ENCODE peak calls at places on chromosomes 12 and 14, in ten cellular contexts. K, U, Z, G, O, D, Q, P, F and N are unnamed samples.

GRCh38 chr12:84492381-84492883 is 420.2 kb downstream of the SLC6A15 start:
- DNase-seq in G (no peak), D (no peak), O (no peak), Z (no peak), U (no peak), K (no peak), P (no peak), F (no peak), Q (no peak), N (no peak)

GRCh38 chr12:85828576-85828975 is 7.6 kb downstream of the RASSF9 start:
- DNase-seq in U (no peak), Q (no peak), Z (no peak), K (no peak), P (no peak), O (no peak), G (no peak), F (no peak), D (no peak), N (no peak)

GRCh38 chr12:48045965-48046364 is 41.7 kb upstream of the COL2A1 start:
- DNase-seq in K (no peak), F (no peak), U (no peak), G (no peak), O (no peak), Z (no peak), D (no peak), P (no peak), Q (no peak), N (no peak)

GRCh38 chr14:49892301-49892635 is 614 bp upstream of the ARF6 start:
- DNase-seq in U (peak), K (peak), Q (peak), G (no peak), P (peak), Z (no peak), F (no peak), D (peak), O (no peak), N (peak)

GRCh38 chr14:73026243-73026844 is 562 bp downstream of the ZFYVE1 start:
- DNase-seq in G (no peak), O (no peak), Z (no peak), K (no peak), U (no peak), P (no peak), F (no peak), D (no peak), Q (no peak), N (peak)

GRCh38 chr12:52245259-52245961 is 12.4 kb downstream of the KRT7 start:
- DNase-seq in F (no peak), K (no peak), D (no peak), Z (no peak), Q (no peak), O (no peak), P (no peak), G (no peak), U (peak), N (no peak)

GRCh38 chr12:71392521-71393145 is 47.0 kb upstream of the LGR5 start:
- DNase-seq in O (peak), F (no peak), K (peak), Q (peak), G (no peak), P (peak), D (peak), Z (peak), U (peak), N (peak)

GRCh38 chr14:74491952-74492351 is 1.2 kb downstream of the NPC2 start:
- DNase-seq in K (peak), Z (no peak), Q (no peak), G (no peak), D (peak), F (no peak), O (no peak), U (peak), P (no peak), N (peak)

GRCh38 chr14:103401223-103402214 is 16.3 kb downstream of the MARK3 start:
- DNase-seq in Q (no peak), U (no peak), G (no peak), D (peak), P (no peak), Z (no peak), O (no peak), F (no peak), K (no peak), N (peak)

GRCh38 chr12:54060975-54061778 is 7.5 kb downstream of the HOXC4 start:
- DNase-seq in F (no peak), D (no peak), Q (no peak), G (no peak), Z (no peak), U (no peak), O (no peak), K (no peak), P (no peak), N (no peak)

GRCh38 chr12:92570056-92570753 is 132.6 kb upstream of the PLEKHG7 start:
- DNase-seq in G (peak), U (peak), Z (peak), K (peak), O (peak), Q (peak), P (peak), F (no peak), D (peak), N (peak)

GRCh38 chr14:64680013-64680674 is 24.1 kb upstream of the PLEKHG3 start:
- DNase-seq in U (peak), F (no peak), D (no peak), O (no peak), Q (no peak), G (no peak), P (no peak), Z (no peak), K (no peak), N (no peak)

GRCh38 chr14:95274283-95274682 is 45.4 kb downstream of the CLMN start:
- DNase-seq in U (no peak), K (no peak), D (no peak), F (no peak), O (no peak), G (no peak), Q (no peak), P (no peak), Z (no peak), N (no peak)

GRCh38 chr14:95273041-95273978 is 46.4 kb downstream of the CLMN start:
- DNase-seq in U (no peak), Q (no peak), D (no peak), F (no peak), G (no peak), K (peak), P (no peak), O (no peak), Z (no peak), N (no peak)

GRCh38 chr14:95272057-95272456 is 47.7 kb downstream of the CLMN start:
- DNase-seq in G (no peak), K (no peak), Z (no peak), P (no peak), O (no peak), U (peak), F (no peak), D (no peak), Q (no peak), N (no peak)

GRCh38 chr14:95275507-95275906 is 44.2 kb downstream of the CLMN start:
- DNase-seq in U (no peak), K (no peak), Q (no peak), G (no peak), Z (no peak), O (no peak), D (no peak), P (no peak), F (no peak), N (no peak)

GRCh38 chr14:95274874-95275273 is 44.8 kb downstream of the CLMN start:
- DNase-seq in P (no peak), Z (no peak), D (no peak), K (no peak), Q (no peak), G (no peak), O (no peak), U (no peak), F (no peak), N (no peak)
- TF ChIP-seq MAX in P (no peak), Z (no peak), D (no peak), K (no peak), Q (no peak), G (no peak), O (no peak), U (no peak), F (no peak), N (no peak)

GRCh38 chr12:45215419-45216296 is at the start of gene ANO6:
- DNase-seq in U (peak), Q (peak), G (peak), Z (peak), F (no peak), K (peak), O (peak), P (peak), D (peak), N (peak)
- TF ChIP-seq MAX in U (peak), Q (no peak), G (peak), Z (peak), F (peak), K (peak), O (peak), P (peak), D (peak), N (peak)

DNA sequence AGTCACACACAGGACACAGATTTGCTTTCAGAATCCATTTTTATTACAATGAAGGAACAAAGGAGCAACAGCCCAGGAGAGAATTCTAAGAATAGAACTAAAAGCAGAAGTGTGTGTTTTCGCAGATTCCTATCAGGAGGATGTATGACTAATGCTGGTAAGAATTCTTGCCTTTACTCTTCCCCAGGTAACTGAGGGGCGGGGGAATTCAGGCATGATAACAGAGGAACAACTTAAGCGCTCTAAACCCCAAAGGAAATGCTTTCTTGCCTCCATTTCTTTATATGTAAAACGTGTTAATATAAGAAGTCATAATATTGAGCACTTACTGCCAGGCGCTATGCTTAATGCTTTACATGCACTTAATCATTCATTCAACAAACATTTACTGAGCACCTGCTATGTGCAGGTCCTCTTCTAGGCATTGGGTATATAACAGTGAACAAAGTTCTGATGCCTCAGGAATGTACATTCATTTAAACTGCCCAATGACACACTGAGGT is 4.5 kb downstream of the HCAR1 start:
- DNase-seq in O (peak), Q (peak), P (no peak), G (no peak), D (peak), Z (no peak), U (peak), K (peak), F (peak), N (peak)
- TF ChIP-seq MAX in O (no peak), Q (no peak), P (no peak), G (no peak), D (no peak), Z (no peak), U (no peak), K (no peak), F (no peak), N (no peak)

GRCh38 chr12:24042651-24043050 is 93.2 kb upstream of the SOX5 start:
- DNase-seq in F (no peak), D (no peak), U (no peak), O (no peak), K (peak), P (no peak), Q (no peak), Z (no peak), G (no peak), N (no peak)

GRCh38 chr12:24038211-24038997 is 88.9 kb upstream of the SOX5 start:
- DNase-seq in G (no peak), P (no peak), F (no peak), Q (no peak), K (peak), U (no peak), D (no peak), O (no peak), Z (no peak), N (no peak)

GRCh38 chr12:24034894-24035293 is 85.4 kb upstream of the SOX5 start:
- DNase-seq in Q (no peak), F (no peak), D (no peak), Z (no peak), G (no peak), U (no peak), O (no peak), P (no peak), K (no peak), N (no peak)

GRCh38 chr12:24036438-24037204 is 87.2 kb upstream of the SOX5 start:
- DNase-seq in Q (no peak), D (no peak), P (no peak), O (no peak), Z (no peak), U (no peak), K (no peak), G (no peak), F (no peak), N (no peak)

DNA sequence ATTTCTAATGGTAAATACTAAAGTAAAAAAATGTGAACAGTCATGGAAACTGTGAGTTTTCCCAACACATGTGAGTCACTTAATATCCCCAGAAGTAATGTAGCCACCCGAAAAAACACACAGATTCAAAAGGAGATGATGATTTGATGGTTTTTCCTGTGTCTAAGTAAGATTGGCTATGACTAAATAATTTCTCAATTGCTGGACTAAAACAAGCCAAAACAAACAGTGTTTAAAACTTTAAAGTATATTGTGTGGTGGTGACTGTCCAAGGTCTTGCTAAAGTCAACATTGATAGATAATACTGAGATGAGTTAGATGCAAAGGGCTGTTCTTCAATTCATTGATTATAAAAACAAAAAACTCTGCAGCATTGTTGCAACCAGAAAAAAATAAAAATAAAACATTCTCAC is 89.6 kb upstream of the SOX5 start:
- DNase-seq in F (no peak), K (peak), G (no peak), U (peak), O (no peak), P (no peak), D (peak), Z (no peak), Q (no peak), N (no peak)
- TF ChIP-seq MAX in F (no peak), K (peak), G (no peak), U (no peak), O (no peak), P (no peak), D (no peak), Z (no peak), Q (no peak), N (no peak)

DNA sequence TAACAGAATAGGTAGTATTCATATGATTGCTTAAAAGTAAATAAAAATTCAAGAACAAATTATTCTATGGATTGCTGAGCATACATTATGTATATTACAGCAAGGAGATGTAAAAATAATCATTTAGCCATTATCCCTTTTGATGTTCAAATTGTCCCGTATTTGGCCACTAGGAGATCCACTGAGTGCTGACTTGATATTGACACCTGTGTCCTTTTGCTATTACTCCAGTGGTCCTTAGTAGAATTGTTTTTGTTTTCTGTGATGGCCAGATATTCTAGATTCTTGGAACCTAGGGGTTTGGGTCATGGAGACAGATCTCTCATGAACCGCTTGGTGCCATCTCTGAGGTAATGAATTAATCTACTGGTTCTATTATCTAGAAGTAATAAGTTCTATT is 16.8 kb downstream of the ERO1A start:
- DNase-seq in Q (no peak), F (no peak), G (no peak), K (peak), O (no peak), U (peak), Z (peak), D (no peak), P (peak), N (peak)
- TF ChIP-seq MAX in Q (no peak), F (no peak), G (no peak), K (no peak), O (no peak), U (no peak), Z (no peak), D (no peak), P (no peak), N (no peak)